ENCODE peak calls at places on chromosomes 5 and 9, in seven cellular contexts. T is PC-3, L is uterus, C is H7, K is epithelial cell of proximal tubule, G is fibroblast of mammary gland, I is NB4. D is an unnamed sample.

GRCh38 chr9:136700959-136701664 is 11.3 kb upstream of the DIPK1B start:
- DNase-seq in T (no peak), K (no peak), L (no peak), C (no peak), I (no peak), G (no peak), D (no peak)

GRCh38 chr9:37215456-37216229 is 95.3 kb downstream of the ZCCHC7 start:
- DNase-seq in T (peak; percentile 19), G (peak; percentile 46), C (no peak), K (no peak), I (no peak), L (no peak), D (no peak)

GRCh38 chr5:14483504-14484157 is 98.0 kb upstream of the OTULINL start:
- DNase-seq in L (no peak), T (no peak), C (no peak), K (no peak), I (no peak), G (no peak), D (no peak)

GRCh38 chr5:146840016-146840415 is 38.5 kb downstream of the PPP2R2B start:
- DNase-seq in G (no peak), C (no peak), I (no peak), L (no peak), T (no peak), K (no peak), D (no peak)

GRCh38 chr9:27632254-27632653 is 59.0 kb upstream of the C9orf72 start:
- DNase-seq in C (no peak), G (no peak), T (no peak), K (no peak), L (no peak), I (no peak), D (no peak)

GRCh38 chr5:136236479-136237083 is 43.6 kb upstream of the SMIM32 start:
- DNase-seq in C (no peak), K (peak; percentile 30), I (no peak), G (no peak), T (no peak), L (no peak), D (no peak)

GRCh38 chr9:19026375-19026774 is 6.6 kb downstream of the SAXO1 start:
- DNase-seq in I (peak; percentile 42), L (no peak), G (no peak), C (no peak), T (no peak), K (no peak), D (no peak)

GRCh38 chr5:172283862-172284274 is 304 bp upstream of the UBTD2 start:
- DNase-seq in T (peak; percentile 85), K (no peak), I (peak; percentile 85), G (peak; percentile 66), L (peak; percentile 86), C (peak; percentile 99), D (peak; percentile 87)

GRCh38 chr5:168602517-168602916 is 23.3 kb upstream of the PANK3 start:
- DNase-seq in K (no peak), L (no peak), T (no peak), G (no peak), C (no peak), I (no peak), D (no peak)

GRCh38 chr5:17316973-17317459 is 99.6 kb downstream of the BASP1 start:
- DNase-seq in I (peak; percentile 87), L (no peak), K (no peak), C (no peak), T (peak; percentile 86), G (peak; percentile 52), D (peak; percentile 76)

GRCh38 chr5:6568909-6569308 is 63.9 kb downstream of the NSUN2 start:
- DNase-seq in G (no peak), L (no peak), T (no peak), I (no peak), K (no peak), C (no peak), D (no peak)

GRCh38 chr9:120386390-120387131 is 193.4 kb downstream of the CDK5RAP2 start:
- DNase-seq in G (peak; percentile 60), T (no peak), I (no peak), L (no peak), C (no peak), K (no peak), D (no peak)

GRCh38 chr5:158606228-158606627 is 493.5 kb downstream of the EBF1 start:
- DNase-seq in T (no peak), G (no peak), L (no peak), C (no peak), I (peak; percentile 38), K (no peak), D (no peak)

GRCh38 chr5:143596500-143596820 is 193.0 kb upstream of the NR3C1 start:
- DNase-seq in T (no peak), I (no peak), L (no peak), G (no peak), K (no peak), C (no peak), D (no peak)
- H3K4me3 ChIP-seq in T (no peak overlapping the region), I (no peak overlapping the region), L (no peak overlapping the region), G (no peak overlapping the region), K (no peak overlapping the region), C (no peak overlapping the region), D (no peak overlapping the region)

DNA sequence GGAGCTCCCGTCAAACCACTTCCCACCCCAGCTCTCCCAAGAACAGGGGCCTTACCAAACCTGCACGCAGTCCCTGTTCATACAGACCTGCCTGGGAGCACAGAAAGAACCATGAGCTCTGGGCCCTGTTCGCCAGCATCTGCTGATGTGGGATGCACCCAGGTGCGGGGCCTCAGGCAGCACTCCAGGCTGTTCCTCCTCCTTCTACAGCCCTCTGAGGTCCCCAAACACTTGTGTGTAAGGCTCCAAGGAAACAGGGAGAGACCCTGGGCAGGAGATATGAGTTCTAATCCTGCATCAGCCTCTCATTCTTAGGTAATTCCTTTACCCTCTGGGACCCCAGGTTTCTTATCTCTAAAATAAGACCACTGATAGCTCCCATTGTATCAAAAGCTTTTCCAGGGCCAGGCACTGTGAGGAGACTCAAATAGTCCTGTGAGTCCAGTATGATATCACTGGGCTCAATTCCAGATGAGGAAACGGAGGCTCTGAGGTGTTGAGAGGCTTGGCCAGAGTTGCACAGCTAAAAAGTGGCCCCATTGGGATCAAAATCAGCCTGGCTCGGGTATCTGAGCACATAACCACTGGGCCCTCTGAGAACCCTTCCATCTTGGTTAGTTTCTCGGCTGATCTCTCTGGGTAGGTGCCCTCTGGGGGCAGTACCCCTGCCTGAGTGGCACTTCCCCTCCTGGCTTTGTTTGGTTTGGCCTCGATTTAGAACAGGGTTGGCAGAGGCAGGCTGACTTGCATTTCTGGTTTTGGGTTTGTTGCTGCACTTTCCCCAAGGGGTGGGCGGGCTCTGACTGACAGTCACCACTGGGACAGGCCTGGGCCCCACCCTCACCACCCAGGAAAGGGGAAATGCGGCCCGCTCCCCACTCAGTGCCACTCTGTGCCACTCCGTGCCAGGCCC is 116.8 kb downstream of the RGS3 start:
- DNase-seq in T (peak; percentile 89), K (no peak), L (peak; percentile 34), I (peak; percentile 79), C (peak; percentile 48), G (peak; percentile 85), D (peak; percentile 58)
- H3K4me3 ChIP-seq in T (peak overlapping the region; percentile 32), K (no peak overlapping the region), L (no peak overlapping the region), I (no peak overlapping the region), C (no peak overlapping the region), G (no peak overlapping the region), D (peak overlapping the region; percentile 52)

DNA sequence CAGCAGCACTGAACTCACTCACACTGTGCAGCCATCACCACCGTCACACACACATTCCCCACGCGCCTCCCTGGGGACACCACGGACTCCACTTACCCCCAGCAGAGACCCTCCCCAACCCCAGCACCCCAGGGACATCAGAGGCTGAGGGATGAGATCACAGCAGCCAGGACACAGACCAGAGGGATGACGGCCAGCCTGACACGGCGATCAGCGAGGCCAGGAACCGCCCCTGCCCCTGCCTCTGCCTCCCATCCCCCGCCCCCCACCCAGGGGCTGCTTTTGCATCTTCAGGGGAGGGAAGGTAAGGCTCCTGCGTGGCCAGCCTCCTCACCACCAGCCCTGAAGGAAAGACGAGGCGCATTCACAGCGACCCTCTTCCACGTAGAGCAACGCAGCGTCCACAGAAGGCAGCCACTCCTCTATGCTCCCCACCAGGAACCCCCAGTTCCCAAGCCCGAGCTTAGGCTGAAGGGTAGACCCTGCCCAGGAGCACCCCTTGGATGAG is 104.5 kb downstream of the VAV2 start:
- DNase-seq in K (no peak), I (no peak), G (no peak), L (no peak), T (no peak), C (peak; percentile 67), D (no peak)
- H3K4me3 ChIP-seq in K (no peak overlapping the region), I (no peak overlapping the region), G (no peak overlapping the region), L (no peak overlapping the region), T (no peak overlapping the region), C (no peak overlapping the region), D (no peak overlapping the region)

GRCh38 chr5:106171132-106171531 is 1499.6 kb downstream of the EFNA5 start:
- DNase-seq in K (no peak), L (no peak), I (no peak), G (no peak), C (no peak), T (peak; percentile 55), D (no peak)
- H3K4me3 ChIP-seq in K (no peak overlapping the region), L (no peak overlapping the region), I (no peak overlapping the region), G (no peak overlapping the region), C (no peak overlapping the region), T (no peak overlapping the region), D (no peak overlapping the region)

DNA sequence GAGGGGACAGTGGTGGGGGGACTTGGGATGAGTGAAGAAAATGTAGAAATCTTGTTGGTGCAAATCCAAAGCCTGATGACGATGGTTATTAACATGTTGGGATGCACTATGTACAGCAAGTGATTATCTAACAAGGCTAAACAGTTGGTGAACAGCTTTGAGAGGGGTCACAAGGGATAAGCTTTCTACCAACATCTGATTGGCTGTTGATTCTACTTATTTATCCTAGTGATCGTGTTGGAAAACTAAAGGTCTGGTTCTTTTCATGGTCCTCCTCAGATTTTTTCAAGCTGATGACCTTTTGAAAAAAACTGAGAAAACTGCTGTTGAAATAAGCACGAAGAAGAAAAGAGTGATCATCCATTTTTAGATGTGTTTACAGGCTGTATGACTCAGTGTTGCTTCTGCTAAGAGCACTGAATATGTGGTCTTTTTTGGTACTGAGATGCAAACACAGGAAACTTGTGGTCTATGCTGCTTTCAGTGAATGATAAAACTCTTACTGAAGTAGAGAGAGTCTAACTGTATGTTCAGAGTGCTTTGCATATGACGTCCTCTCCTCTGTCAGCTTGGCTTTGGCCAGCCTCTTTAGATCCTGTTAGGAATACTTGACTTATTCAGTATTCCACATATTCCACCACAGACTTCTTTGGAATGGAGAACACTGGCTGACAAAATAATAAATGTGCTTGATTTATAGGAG is 174.8 kb downstream of the SLF1 start:
- DNase-seq in K (no peak), T (peak; percentile 15), I (peak; percentile 72), L (no peak), G (peak; percentile 85), C (no peak), D (peak; percentile 83)
- H3K4me3 ChIP-seq in K (no peak overlapping the region), T (no peak overlapping the region), I (no peak overlapping the region), L (no peak overlapping the region), G (no peak overlapping the region), C (no peak overlapping the region), D (peak overlapping the region; percentile 58)

DNA sequence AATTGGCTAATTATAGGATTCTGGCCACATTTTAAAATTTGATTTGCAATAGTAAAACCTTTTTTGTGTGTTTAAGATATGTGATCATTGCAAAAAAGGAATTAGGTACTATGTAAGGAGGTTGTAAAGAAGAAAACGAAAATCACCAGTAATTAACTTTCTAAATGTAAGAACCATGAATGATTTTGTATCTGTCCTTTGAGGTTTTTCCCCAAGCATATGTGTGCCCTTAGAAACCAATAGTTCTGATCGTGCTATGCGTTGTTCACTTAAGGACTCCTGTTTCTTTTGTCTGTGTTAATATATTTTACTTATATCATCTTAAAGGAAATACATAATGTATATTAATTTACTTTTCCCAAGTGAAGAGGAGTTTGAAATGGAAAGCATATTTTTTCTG is 410.2 kb downstream of the PSAT1 start:
- DNase-seq in T (no peak), K (no peak), I (no peak), G (no peak), L (no peak), C (no peak), D (no peak)
- H3K4me3 ChIP-seq in T (no peak overlapping the region), K (no peak overlapping the region), I (no peak overlapping the region), G (no peak overlapping the region), L (no peak overlapping the region), C (no peak overlapping the region), D (no peak overlapping the region)

D was measured in OCI-LY7.